ENCODE peak calls at places on chromosomes 3 and 15, in four cellular contexts. D, T, A and X are unnamed samples.

GRCh38 chr3:78571486-78571885 is 1196.3 kb downstream of the ROBO1 start:
- DNase-seq in D (no peak), T (no peak), A (no peak), X (no peak)

GRCh38 chr3:148924572-148924971 is 59.5 kb downstream of the CPA3 start:
- DNase-seq in D (no peak), T (no peak), A (no peak), X (no peak)

GRCh38 chr15:61374848-61375247 is 145.7 kb upstream of the RORA start:
- DNase-seq in D (no peak), T (no peak), A (no peak), X (no peak)

GRCh38 chr3:52534281-52535183 is 875 bp upstream of the NT5DC2 start:
- DNase-seq in D (no peak), T (peak), A (peak), X (no peak)

GRCh38 chr15:28051920-28052633 is 47.0 kb downstream of the OCA2 start:
- DNase-seq in D (no peak), T (no peak), A (no peak), X (no peak)

GRCh38 chr3:23713641-23714040 is 92.1 kb upstream of the UBE2E1 start:
- DNase-seq in D (no peak), T (no peak), A (no peak), X (no peak)

GRCh38 chr3:140898340-140899180 is 43.1 kb upstream of the SLC25A36 start:
- DNase-seq in D (no peak), T (peak), A (peak), X (no peak)

GRCh38 chr3:193563429-193563828 is 8.7 kb upstream of the ATP13A4 start:
- DNase-seq in D (no peak), T (no peak), A (no peak), X (no peak)

GRCh38 chr3:152396867-152397266 is 128.1 kb downstream of the MBNL1 start:
- DNase-seq in D (no peak), T (no peak), A (no peak), X (no peak)

GRCh38 chr3:155101398-155101797 is 21.3 kb downstream of the MME start:
- DNase-seq in D (no peak), T (no peak), A (peak), X (no peak)

GRCh38 chr3:29311805-29312204 is 30.9 kb downstream of the RBMS3 start:
- DNase-seq in D (no peak), T (no peak), A (no peak), X (no peak)

GRCh38 chr3:98359993-98360675 is 6.5 kb downstream of the OR5K4 start:
- DNase-seq in D (no peak), T (peak), A (peak), X (no peak)

GRCh38 chr3:48130321-48130881 is 57.8 kb downstream of the CDC25A start:
- DNase-seq in D (no peak), T (no peak), A (no peak), X (no peak)

GRCh38 chr3:62587579-62588031 is 214.3 kb upstream of the FEZF2 start:
- DNase-seq in D (no peak), T (no peak), A (no peak), X (no peak)

GRCh38 chr3:136617123-136617700 is 135.0 kb downstream of the STAG1 start:
- DNase-seq in D (no peak), T (peak), A (peak), X (no peak)

GRCh38 chr3:61637088-61638051 is 76.0 kb downstream of the PTPRG start:
- DNase-seq in D (peak), T (no peak), A (no peak), X (no peak)

GRCh38 chr3:176939022-176939817 is 258.1 kb downstream of the TBL1XR1 start:
- DNase-seq in D (no peak), T (peak), A (peak), X (peak)

GRCh38 chr3:106728315-106728821 is 648.9 kb upstream of the CCDC54 start:
- DNase-seq in D (no peak), T (no peak), A (no peak), X (peak)

GRCh38 chr3:17686613-17687012 is 55.8 kb downstream of the TBC1D5 start:
- DNase-seq in D (no peak), T (peak), A (peak), X (peak)

GRCh38 chr15:69357773-69358765 is 56.1 kb upstream of the KIF23 start:
- DNase-seq in D (no peak), T (peak), A (peak), X (no peak)

GRCh38 chr3:197010556-197011351 is 18.9 kb downstream of the MELTF start:
- DNase-seq in D (no peak), T (no peak), A (no peak), X (no peak)

GRCh38 chr3:30241721-30242120 is 364.7 kb upstream of the TGFBR2 start:
- DNase-seq in D (no peak), T (peak), A (no peak), X (no peak)

GRCh38 chr3:48567090-48567489 is 3.5 kb upstream of the UCN2 start:
- DNase-seq in D (no peak), T (no peak), A (no peak), X (no peak)

GRCh38 chr15:57634290-57634689 is 42.6 kb downstream of the MYZAP start:
- DNase-seq in D (no peak), T (no peak), A (no peak), X (no peak)

GRCh38 chr3:82891028-82891427 is 1129.6 kb upstream of the GBE1 start:
- DNase-seq in D (no peak), T (no peak), A (no peak), X (no peak)

GRCh38 chr15:65346856-65347598 is 30.8 kb downstream of the IGDCC3 start:
- DNase-seq in D (no peak), T (no peak), A (no peak), X (no peak)

GRCh38 chr3:167228135-167228534 is 152.0 kb downstream of the ZBBX start:
- DNase-seq in D (no peak), T (no peak), A (no peak), X (no peak)
- TF ChIP-seq HDAC2 in D (no peak), T (no peak), A (no peak), X (no peak)

GRCh38 chr3:99938270-99938955 is 120.8 kb downstream of the CMSS1 start:
- DNase-seq in D (no peak), T (no peak), A (no peak), X (no peak)
- TF ChIP-seq HDAC2 in D (no peak), T (no peak), A (no peak), X (no peak)

GRCh38 chr3:58131101-58131500 is 79.7 kb downstream of the DNASE1L3 start:
- DNase-seq in D (no peak), T (no peak), A (no peak), X (no peak)

GRCh38 chr3:58132850-58133249 is 77.9 kb downstream of the DNASE1L3 start:
- DNase-seq in D (no peak), T (no peak), A (no peak), X (no peak)

GRCh38 chr3:58124387-58124786 is 86.4 kb downstream of the DNASE1L3 start:
- DNase-seq in D (no peak), T (no peak), A (no peak), X (no peak)

GRCh38 chr3:58130591-58130990 is 80.2 kb downstream of the DNASE1L3 start:
- DNase-seq in D (no peak), T (no peak), A (no peak), X (no peak)

DNA sequence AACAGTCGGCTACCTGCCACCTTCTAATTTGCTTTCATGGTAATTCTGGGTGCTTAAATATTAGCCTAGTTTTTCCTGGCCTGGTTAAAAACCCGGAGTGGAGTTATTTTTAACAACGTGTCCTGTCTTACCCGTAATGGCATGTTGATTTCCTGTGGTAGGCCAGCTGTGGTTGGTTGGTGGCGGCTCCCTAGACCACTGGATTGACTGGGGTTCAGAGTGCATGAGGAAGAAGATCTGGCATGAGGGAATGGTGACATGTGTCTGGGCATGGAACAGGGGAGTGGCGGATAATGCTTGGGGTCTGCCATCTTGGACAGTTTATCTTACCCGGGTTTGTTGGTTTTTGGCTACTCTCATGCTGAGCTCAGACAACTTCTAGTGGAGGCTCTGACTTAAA is 81.7 kb downstream of the DNASE1L3 start:
- DNase-seq in D (no peak), T (no peak), A (no peak), X (no peak)
- TF ChIP-seq HDAC2 in D (no peak), T (no peak), A (no peak), X (no peak)

GRCh38 chr15:92384391-92384790 is 9.3 kb upstream of the ST8SIA2 start:
- DNase-seq in D (no peak), T (no peak), A (no peak), X (no peak)

GRCh38 chr15:92383528-92384326 is 10.0 kb upstream of the ST8SIA2 start:
- DNase-seq in D (peak), T (peak), A (peak), X (peak)

DNA sequence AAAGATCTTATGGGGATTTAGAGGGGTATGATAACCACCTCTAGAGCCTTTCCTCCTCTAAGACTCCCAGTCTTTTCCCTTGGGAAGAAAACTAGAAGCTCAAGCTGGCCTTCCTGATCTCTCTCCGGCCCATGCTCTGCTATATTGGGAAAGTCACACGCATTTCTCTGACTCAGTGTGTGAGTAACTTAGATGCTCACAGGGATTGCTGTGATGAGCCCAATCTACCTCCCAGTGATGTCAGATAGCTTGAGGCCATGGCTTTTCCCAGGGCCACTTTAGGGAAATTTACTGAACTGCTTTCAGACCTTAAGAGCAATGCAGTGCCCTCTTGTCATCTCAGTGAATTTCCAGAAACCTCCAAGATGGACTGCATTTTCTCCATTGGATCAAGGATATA is 8.6 kb upstream of the ST8SIA2 start:
- DNase-seq in D (no peak), T (no peak), A (no peak), X (no peak)
- TF ChIP-seq HDAC2 in D (no peak), T (no peak), A (no peak), X (no peak)

DNA sequence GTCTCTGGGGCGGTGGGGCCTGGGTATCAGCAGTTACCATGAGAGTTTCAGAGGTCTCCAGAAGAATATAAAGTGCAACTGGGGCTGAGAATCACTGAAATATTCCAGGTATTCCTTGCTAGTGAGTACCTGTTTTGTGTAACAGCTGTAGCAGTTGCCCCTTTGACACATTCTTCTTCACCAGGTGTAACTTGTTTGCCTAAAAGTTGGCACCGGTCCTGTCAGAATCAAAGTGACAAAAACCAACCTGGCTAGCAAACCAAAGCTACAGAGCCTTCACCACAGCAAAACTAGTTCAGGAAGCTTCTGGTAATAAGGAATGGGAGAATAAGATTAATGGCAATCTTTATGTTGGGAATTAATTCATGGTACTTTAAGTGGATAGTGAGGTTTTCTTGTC is 296.0 kb downstream of the NAALADL2 start:
- DNase-seq in D (no peak), T (no peak), A (no peak), X (no peak)
- TF ChIP-seq HDAC2 in D (no peak), T (no peak), A (no peak), X (no peak)

GRCh38 chr3:14560110-14560509 is 20.0 kb upstream of the GRIP2 start:
- DNase-seq in D (no peak), T (no peak), A (no peak), X (no peak)

GRCh38 chr3:14561051-14561634 is 21.0 kb upstream of the GRIP2 start:
- DNase-seq in D (no peak), T (no peak), A (no peak), X (no peak)

GRCh38 chr3:14564741-14565140 is 24.6 kb upstream of the GRIP2 start:
- DNase-seq in D (no peak), T (peak), A (no peak), X (peak)

GRCh38 chr3:14563946-14564539 is 23.9 kb upstream of the GRIP2 start:
- DNase-seq in D (no peak), T (no peak), A (no peak), X (no peak)

DNA sequence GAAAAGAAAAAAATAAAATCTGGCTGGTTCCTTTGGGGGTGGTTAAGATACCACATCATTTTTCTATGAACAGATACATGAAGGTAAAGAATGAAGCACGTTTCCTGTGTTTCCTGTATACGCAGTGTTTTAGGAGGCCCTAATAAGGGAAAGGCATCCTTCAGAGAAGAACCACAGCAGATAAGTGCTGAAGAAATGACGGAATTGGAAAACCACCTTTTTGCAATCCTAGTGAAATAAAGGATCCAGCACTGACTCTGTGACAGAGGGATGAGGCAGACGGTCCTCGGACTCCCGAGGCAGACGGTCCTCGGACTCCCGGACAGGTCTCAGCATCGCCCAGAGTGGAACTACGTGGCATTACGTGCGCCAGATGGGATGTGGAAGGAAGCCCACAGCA is 22.3 kb upstream of the GRIP2 start:
- DNase-seq in D (no peak), T (no peak), A (no peak), X (no peak)
- TF ChIP-seq HDAC2 in D (no peak), T (no peak), A (no peak), X (no peak)

GRCh38 chr3:168472811-168473210 is 377.1 kb upstream of the GOLIM4 start:
- DNase-seq in D (no peak), T (no peak), A (no peak), X (no peak)

GRCh38 chr3:168461793-168462192 is 366.1 kb upstream of the GOLIM4 start:
- DNase-seq in D (no peak), T (no peak), A (no peak), X (no peak)

GRCh38 chr3:168467085-168467714 is 371.5 kb upstream of the GOLIM4 start:
- DNase-seq in D (no peak), T (no peak), A (no peak), X (peak)
- TF ChIP-seq HDAC2 in D (no peak), T (no peak), A (no peak), X (no peak)